ENCODE peak calls at places on chromosomes 1 and 21, in nine cellular contexts. Q is body of pancreas, A is heart left ventricle, S is right lobe of liver, M is IMR-90, T is prostate gland, J is adrenal gland, H is NB4, R is transverse colon. G is an unnamed sample.

GRCh38 chr1:228830954-228831481 is 95.7 kb downstream of the RHOU start:
- DNase-seq in H (peak), T (no peak), M (peak), Q (peak), S (no peak), J (peak), R (no peak), A (no peak), G (no peak)

GRCh38 chr21:39611547-39612190 is 1.1 kb upstream of the B3GALT5 start:
- DNase-seq in A (no peak), J (no peak), S (no peak), M (no peak), T (no peak), R (no peak), Q (no peak), H (no peak), G (no peak)

GRCh38 chr1:155970531-155971167 is 7.7 kb downstream of the ARHGEF2 start:
- DNase-seq in A (peak), M (peak), H (peak), Q (peak), J (peak), T (no peak), R (peak), S (peak), G (peak)

GRCh38 chr1:168439451-168440375 is 104.1 kb downstream of the XCL2 start:
- DNase-seq in J (peak), R (peak), T (peak), A (peak), Q (peak), M (peak), H (peak), S (no peak), G (peak)

GRCh38 chr21:29496337-29496736 is 197.6 kb downstream of the BACH1 start:
- DNase-seq in R (no peak), S (no peak), H (no peak), M (no peak), J (no peak), T (no peak), Q (no peak), A (no peak), G (no peak)

GRCh38 chr1:232329103-232329788 is 300.7 kb downstream of the SIPA1L2 start:
- DNase-seq in R (no peak), S (no peak), H (no peak), Q (no peak), A (no peak), M (no peak), J (no peak), T (no peak), G (no peak)

GRCh38 chr1:239856924-239857323 is 234.8 kb upstream of the FMN2 start:
- DNase-seq in S (no peak), T (no peak), A (no peak), M (no peak), H (no peak), J (no peak), R (no peak), Q (no peak), G (no peak)

GRCh38 chr1:243731974-243732373 is 118.1 kb downstream of the AKT3 start:
- DNase-seq in T (no peak), J (no peak), R (no peak), M (no peak), S (no peak), A (no peak), H (peak), Q (peak), G (no peak)

GRCh38 chr1:117231748-117232373 is 21.1 kb upstream of the VTCN1 start:
- DNase-seq in M (no peak), S (no peak), R (peak), J (no peak), A (no peak), T (peak), H (peak), Q (peak), G (no peak)

GRCh38 chr1:165114022-165114888 is 242.3 kb downstream of the LMX1A start:
- DNase-seq in M (peak), S (no peak), R (peak), Q (peak), A (no peak), H (peak), T (peak), J (peak), G (peak)

GRCh38 chr1:181002582-181003172 is 20.0 kb downstream of the STX6 start:
- DNase-seq in M (no peak), Q (no peak), T (no peak), S (no peak), R (no peak), A (no peak), H (no peak), J (no peak), G (no peak)

GRCh38 chr1:111615874-111616715 is 3.5 kb upstream of the RAP1A start:
- DNase-seq in S (no peak), H (peak), R (no peak), T (no peak), Q (no peak), A (no peak), M (peak), J (no peak), G (no peak)

GRCh38 chr1:208864366-208864965 is 620.3 kb upstream of the PLXNA2 start:
- DNase-seq in T (no peak), R (no peak), A (no peak), Q (no peak), M (no peak), J (no peak), S (no peak), H (no peak), G (no peak)

GRCh38 chr1:25021586-25022215 is 91.6 kb upstream of the RUNX3 start:
- DNase-seq in R (no peak), S (peak), M (no peak), J (no peak), Q (no peak), T (no peak), H (no peak), A (no peak), G (no peak)

GRCh38 chr1:81920245-81920740 is 119.6 kb downstream of the ADGRL2 start:
- DNase-seq in M (peak), R (no peak), S (no peak), Q (peak), J (peak), T (no peak), H (no peak), A (peak), G (no peak)

GRCh38 chr1:71307451-71307850 is 226.6 kb upstream of the ZRANB2 start:
- DNase-seq in S (no peak), A (peak), R (peak), J (no peak), M (peak), T (no peak), H (peak), Q (no peak), G (no peak)

GRCh38 chr1:1208713-1209433 is 2.5 kb upstream of the TNFRSF18 start:
- DNase-seq in Q (no peak), A (peak), T (no peak), S (peak), R (peak), H (peak), M (peak), J (no peak), G (no peak)

GRCh38 chr1:78229344-78229743 is 183.6 kb downstream of the GIPC2 start:
- DNase-seq in S (no peak), Q (no peak), R (no peak), M (peak), H (no peak), T (no peak), J (no peak), A (no peak), G (no peak)

GRCh38 chr1:11707621-11708276 is 16.2 kb downstream of the DRAXIN start:
- DNase-seq in R (peak), A (peak), H (peak), J (peak), S (peak), M (no peak), Q (peak), T (peak), G (peak)

GRCh38 chr21:33273044-33273443 is 6.9 kb downstream of the IL10RB start:
- DNase-seq in Q (no peak), M (no peak), S (no peak), T (no peak), A (no peak), J (no peak), H (no peak), R (no peak), G (no peak)

GRCh38 chr21:26469789-26470188 is 103.3 kb downstream of the CYYR1 start:
- DNase-seq in S (no peak), J (peak), A (peak), Q (peak), M (peak), T (no peak), R (no peak), H (no peak), G (peak)

GRCh38 chr1:50968884-50969610 is 998 bp upstream of the CDKN2C start:
- DNase-seq in H (peak), M (no peak), T (peak), J (peak), Q (peak), S (peak), R (peak), A (peak), G (peak)

GRCh38 chr1:225467193-225468020 is 39.6 kb upstream of the LBR start:
- DNase-seq in M (no peak), A (peak), J (peak), H (peak), T (no peak), S (peak), R (peak), Q (peak), G (peak)

GRCh38 chr1:173886746-173887611 is 18.8 kb downstream of the ZBTB37 start:
- DNase-seq in Q (no peak), J (no peak), S (no peak), A (no peak), T (no peak), R (no peak), H (no peak), M (no peak), G (no peak)

GRCh38 chr1:20720631-20721051 is 2.8 kb upstream of the KIF17 start:
- DNase-seq in H (no peak), M (no peak), R (peak), S (peak), T (no peak), Q (no peak), J (no peak), A (no peak), G (no peak)

GRCh38 chr1:164563821-164564251 is 4.9 kb downstream of the PBX1 start:
- DNase-seq in M (no peak), T (no peak), R (no peak), Q (no peak), H (no peak), A (no peak), J (no peak), S (no peak), G (no peak)

GRCh38 chr21:17371470-17371869 is 141.4 kb upstream of the CXADR start:
- DNase-seq in H (no peak), T (no peak), J (no peak), S (no peak), R (no peak), A (no peak), M (peak), Q (no peak), G (no peak)

GRCh38 chr1:157628773-157629172 is 30.9 kb upstream of the FCRL4 start:
- DNase-seq in R (no peak), H (no peak), A (no peak), S (no peak), J (no peak), Q (no peak), T (no peak), M (no peak), G (no peak)

GRCh38 chr21:43859747-43860214 is 5.2 kb upstream of the AGPAT3 start:
- DNase-seq in S (peak), Q (no peak), R (no peak), J (no peak), A (no peak), M (no peak), T (peak), H (no peak), G (peak)

GRCh38 chr1:54595956-54596498 is 27.3 kb downstream of the FAM151A start:
- DNase-seq in M (no peak), R (no peak), T (no peak), A (no peak), H (no peak), S (no peak), J (no peak), Q (no peak), G (no peak)

GRCh38 chr1:10388387-10388715 is 10.5 kb upstream of the PGD start:
- DNase-seq in M (no peak), A (no peak), H (no peak), J (no peak), Q (no peak), T (no peak), R (no peak), S (no peak), G (no peak)

GRCh38 chr1:246161626-246162025 is 345.5 kb downstream of the SMYD3 start:
- DNase-seq in H (no peak), T (no peak), Q (no peak), S (no peak), M (peak), J (no peak), A (no peak), R (no peak), G (no peak)

GRCh38 chr1:218350909-218351616 is 5.9 kb downstream of the TGFB2 start:
- DNase-seq in H (no peak), M (peak), Q (no peak), A (no peak), S (no peak), T (no peak), R (no peak), J (no peak), G (no peak)

GRCh38 chr1:93042134-93042821 is 36.8 kb upstream of the MTF2 start:
- DNase-seq in H (no peak), A (no peak), T (no peak), S (no peak), R (peak), J (no peak), M (no peak), Q (no peak), G (no peak)

GRCh38 chr1:219143735-219144134 is 29.9 kb upstream of the LYPLAL1 start:
- DNase-seq in A (no peak), Q (no peak), J (no peak), T (no peak), H (no peak), M (peak), S (no peak), R (no peak), G (no peak)

GRCh38 chr1:60213253-60213652 is 139.7 kb upstream of the C1orf87 start:
- DNase-seq in S (no peak), M (no peak), R (no peak), J (no peak), T (no peak), A (no peak), H (no peak), Q (peak), G (no peak)
- TF ChIP-seq POLR2A in S (no peak), M (no peak), R (no peak), J (no peak), T (no peak), A (no peak), H (no peak), Q (no peak), G (no peak)

GRCh38 chr1:147599362-147600118 is 58.2 kb downstream of the BCL9 start:
- DNase-seq in R (peak), J (peak), H (peak), M (peak), Q (peak), A (peak), S (peak), T (peak), G (peak)
- TF ChIP-seq POLR2A in R (peak), J (peak), H (no peak), M (peak), Q (peak), A (peak), S (peak), T (peak), G (no peak)

GRCh38 chr1:234978397-234979291 is 150.0 kb downstream of the TOMM20 start:
- DNase-seq in H (peak), Q (peak), M (peak), A (peak), J (peak), R (peak), S (peak), T (no peak), G (peak)

GRCh38 chr1:234981758-234982157 is 146.9 kb downstream of the TOMM20 start:
- DNase-seq in Q (no peak), H (no peak), R (no peak), J (peak), T (no peak), M (no peak), S (no peak), A (no peak), G (no peak)

GRCh38 chr1:234980224-234980656 is 148.4 kb downstream of the TOMM20 start:
- DNase-seq in H (no peak), J (no peak), A (no peak), S (no peak), R (no peak), T (no peak), M (no peak), Q (no peak), G (no peak)

GRCh38 chr1:234979316-234980223 is 149.1 kb downstream of the TOMM20 start:
- DNase-seq in J (peak), Q (no peak), T (no peak), H (no peak), A (no peak), S (peak), R (no peak), M (no peak), G (no peak)

DNA sequence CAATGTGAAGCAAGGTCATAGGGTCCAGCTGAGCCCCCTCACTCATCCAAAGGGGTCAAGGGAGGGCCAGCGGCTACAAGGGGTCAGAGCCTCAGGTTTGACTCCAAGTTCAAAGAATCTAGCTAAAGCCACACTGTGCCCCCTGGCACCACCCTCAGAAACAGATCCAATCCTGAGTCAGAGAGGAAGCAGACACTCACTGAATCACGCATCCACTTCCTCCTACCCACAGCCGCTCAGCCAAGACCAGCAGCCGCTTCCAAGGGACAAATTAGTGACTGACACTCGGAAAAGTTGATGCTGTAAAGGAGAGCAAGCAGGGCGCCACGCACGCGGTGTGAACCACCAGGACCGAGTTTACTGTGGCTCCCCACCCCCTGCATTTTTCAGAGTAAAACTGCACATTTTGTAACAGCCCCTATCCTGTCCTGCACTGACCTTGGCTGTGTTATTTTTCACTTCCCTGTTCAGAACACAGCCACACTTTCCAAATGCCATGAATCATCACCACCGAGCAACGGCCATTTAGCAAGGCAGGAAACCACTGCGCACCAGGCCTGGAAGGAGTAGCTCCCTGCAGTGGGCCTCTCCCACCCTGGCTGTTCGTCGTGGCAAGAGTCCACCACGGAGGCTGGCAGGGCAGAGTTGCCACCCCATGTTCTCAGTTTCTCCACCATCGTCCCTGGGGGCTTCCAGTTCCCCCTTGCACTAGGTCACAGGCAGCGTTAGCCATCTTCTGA is 147.8 kb downstream of the TOMM20 start:
- DNase-seq in J (peak), S (peak), H (peak), M (peak), R (peak), T (no peak), Q (peak), A (peak), G (peak)
- TF ChIP-seq POLR2A in J (no peak), S (peak), H (peak), M (peak), R (peak), T (no peak), Q (peak), A (no peak), G (peak)

DNA sequence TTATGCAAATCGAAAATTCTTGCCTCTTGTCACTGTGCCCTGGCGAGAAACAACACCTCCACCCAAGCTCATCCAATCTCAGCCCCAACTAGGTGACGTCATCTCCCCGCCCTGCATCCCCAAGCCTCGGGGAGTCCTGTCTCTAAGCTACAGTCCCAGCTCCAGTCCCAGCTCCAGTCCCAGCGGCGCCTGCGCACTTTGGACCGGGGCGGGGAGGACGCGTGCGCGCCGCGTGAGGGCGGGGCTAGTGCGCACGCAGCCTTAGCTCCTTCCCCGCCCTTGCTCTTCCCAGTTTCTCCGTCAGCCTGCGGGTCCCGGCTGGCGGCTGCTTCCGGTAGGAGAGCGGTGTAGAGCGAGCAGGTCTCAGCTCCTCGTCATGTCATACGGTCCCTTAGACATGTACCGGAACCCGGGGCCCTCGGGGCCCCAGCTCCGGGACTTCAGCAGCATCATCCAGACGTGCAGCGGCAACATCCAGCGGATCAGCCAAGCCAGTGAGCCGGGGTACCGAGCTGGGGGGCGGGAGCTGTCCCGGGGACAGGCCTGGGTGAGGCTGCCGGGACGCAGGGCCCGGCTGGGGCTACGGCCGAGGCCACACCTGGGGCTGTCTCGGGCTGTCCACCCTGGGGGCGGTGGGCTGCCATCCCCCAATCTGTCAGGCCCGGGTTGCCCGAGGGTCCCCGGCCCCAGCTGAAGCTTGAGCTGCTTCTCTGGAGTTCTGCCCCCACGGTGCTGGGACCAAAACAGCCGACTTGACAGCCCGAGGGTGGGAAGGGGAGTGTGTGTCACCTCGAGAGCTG is at the start of gene STX12:
- DNase-seq in M (peak), A (peak), H (peak), S (peak), J (peak), T (peak), R (peak), Q (peak), G (peak)
- TF ChIP-seq POLR2A in M (peak), A (no peak), H (peak), S (peak), J (peak), T (peak), R (peak), Q (peak), G (peak)

GRCh38 chr1:211534545-211535291 is 42.8 kb upstream of the RD3 start:
- DNase-seq in S (no peak), A (no peak), H (no peak), R (no peak), T (no peak), J (no peak), Q (no peak), M (no peak), G (no peak)
- TF ChIP-seq POLR2A in S (no peak), A (no peak), H (no peak), R (no peak), T (no peak), J (no peak), Q (no peak), M (no peak), G (no peak)